ENCODE peak calls at places on chromosomes 3 and 15, in five cellular contexts. G is esophagus squamous epithelium, M is Peyer's patch, B is mammary epithelial cell, L is HL-60. U is an unnamed sample. For H3K27me3, the result is how much of the 10 kb centered on the place peaks cover.

GRCh38 chr15:65841121-65841930 is 28.0 kb upstream of the RAB11A start:
- DNase-seq in L (no peak), M (no peak), B (peak), G (no peak), U (peak)

GRCh38 chr15:91289324-91289723 is 189.3 kb downstream of the SV2B start:
- DNase-seq in M (no peak), B (no peak), G (no peak), L (peak), U (no peak)

GRCh38 chr3:125322166-125322565 is 53.0 kb downstream of the ZNF148 start:
- DNase-seq in B (peak), M (no peak), L (no peak), G (no peak), U (peak)

GRCh38 chr15:74520407-74520806 is 20.6 kb upstream of the ARID3B start:
- DNase-seq in L (no peak), M (no peak), B (no peak), G (no peak), U (no peak)

GRCh38 chr15:96504371-96504770 is 173.9 kb downstream of the NR2F2 start:
- DNase-seq in B (no peak), L (no peak), G (no peak), M (no peak), U (no peak)

GRCh38 chr3:88628901-88629300 is 478.5 kb upstream of the EPHA3 start:
- DNase-seq in L (no peak), G (no peak), M (no peak), B (no peak), U (no peak)

GRCh38 chr3:149536429-149536828 is 61.9 kb downstream of the TM4SF4 start:
- DNase-seq in B (no peak), M (no peak), G (no peak), L (no peak), U (peak)

GRCh38 chr15:62649793-62650420 is 392.6 kb upstream of the TPM1 start:
- DNase-seq in M (no peak), B (peak), L (no peak), G (no peak), U (no peak)

GRCh38 chr3:184380210-184380626 is 364 bp downstream of the CHRD start:
- DNase-seq in L (no peak), B (no peak), G (no peak), M (peak), U (peak)

GRCh38 chr3:59189561-59190338 is 139.9 kb upstream of the CFAP20DC start:
- DNase-seq in B (peak), G (no peak), M (peak), L (no peak), U (peak)

GRCh38 chr15:99074446-99074845 is 30.4 kb upstream of the SYNM start:
- DNase-seq in G (no peak), L (no peak), B (no peak), M (no peak), U (no peak)

GRCh38 chr3:171970301-171970788 is 69.0 kb upstream of the FNDC3B start:
- DNase-seq in G (no peak), M (no peak), L (no peak), B (no peak), U (no peak)

GRCh38 chr3:112390783-112391641 is 58.1 kb downstream of the CD200 start:
- DNase-seq in G (no peak), L (no peak), B (peak), M (no peak), U (peak)

GRCh38 chr15:89495638-89496145 is 691 bp downstream of the RHCG start:
- DNase-seq in L (no peak), M (no peak), B (peak), G (no peak), U (no peak)

GRCh38 chr15:33735637-33736247 is 232.6 kb upstream of the CHRM5 start:
- DNase-seq in L (no peak), G (no peak), M (no peak), B (peak), U (no peak)

DNA sequence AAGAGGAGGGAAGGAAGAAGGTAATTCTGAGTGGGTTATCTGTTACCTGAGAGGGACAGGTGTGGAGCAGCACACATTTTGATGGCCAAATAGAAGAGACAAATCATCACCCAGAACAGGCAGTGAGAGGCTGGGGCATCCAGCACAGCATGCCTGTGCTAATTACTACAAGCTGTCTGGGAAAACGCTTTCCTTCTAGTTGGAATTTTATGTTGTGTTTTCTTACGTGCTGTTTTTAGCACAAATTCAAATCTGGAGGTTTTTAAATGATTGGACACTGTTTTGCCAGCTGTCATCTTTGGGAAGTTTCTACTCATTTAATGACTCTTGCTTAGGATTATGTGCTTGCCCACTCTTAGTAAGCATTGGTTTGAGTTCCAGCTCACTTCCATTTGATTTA is 43.4 kb downstream of the EAF1 start:
- DNase-seq in L (no peak), G (no peak), M (no peak), B (no peak), U (no peak)
- H3K27me3 ChIP-seq in L (under half), G (under half), M (under half), B (under half), U (under half)

GRCh38 chr15:36579792-36580431 is 486 bp downstream of the CDIN1 start:
- DNase-seq in B (no peak), M (no peak), G (no peak), L (no peak), U (peak)
- H3K4me3 ChIP-seq in B (peak), M (peak), G (peak), L (peak), U (peak)

GRCh38 chr3:127135241-127136023 is 57.5 kb upstream of the PRR23E start:
- DNase-seq in M (peak), B (no peak), G (no peak), L (no peak), U (peak)

GRCh38 chr3:127137757-127138536 is 55.0 kb upstream of the PRR23E start:
- DNase-seq in M (no peak), L (no peak), B (no peak), G (no peak), U (no peak)

GRCh38 chr3:127137113-127137512 is 55.8 kb upstream of the PRR23E start:
- DNase-seq in B (no peak), L (no peak), G (no peak), M (no peak), U (no peak)

GRCh38 chr3:127136024-127136600 is 56.8 kb upstream of the PRR23E start:
- DNase-seq in B (no peak), L (no peak), M (peak), G (no peak), U (no peak)

GRCh38 chr3:127136706-127137105 is 56.2 kb upstream of the PRR23E start:
- DNase-seq in M (no peak), G (no peak), L (no peak), B (no peak), U (no peak)
- H3K27me3 ChIP-seq in M (under half), G (under half), L (under half), B (under half), U (under half)

GRCh38 chr15:45174577-45174976 is 13.2 kb downstream of the SHF start:
- DNase-seq in B (no peak), G (no peak), L (no peak), M (no peak), U (no peak)
- H3K4me3 ChIP-seq in B (no peak), G (no peak), L (no peak), M (no peak), U (no peak)

GRCh38 chr3:147420361-147421183 is 11.4 kb downstream of the ZIC1 start:
- DNase-seq in G (no peak), M (no peak), L (no peak), B (no peak), U (no peak)
- H3K27me3 ChIP-seq in G (under half), M (under half), L (half or more), B (half or more), U (under half)

GRCh38 chr15:64460737-64461576 is 579 bp downstream of the ZNF609 start:
- DNase-seq in M (peak), B (peak), L (no peak), G (no peak), U (peak)

GRCh38 chr15:64466408-64467116 is 6.2 kb downstream of the ZNF609 start:
- DNase-seq in M (no peak), G (no peak), L (no peak), B (no peak), U (no peak)

GRCh38 chr15:64462492-64462891 is 2.1 kb downstream of the ZNF609 start:
- DNase-seq in G (no peak), M (no peak), B (no peak), L (no peak), U (no peak)

GRCh38 chr15:64461577-64462162 is 1.3 kb downstream of the ZNF609 start:
- DNase-seq in G (no peak), L (no peak), M (no peak), B (no peak), U (no peak)

GRCh38 chr15:64464271-64465005 is 4.1 kb downstream of the ZNF609 start:
- DNase-seq in L (no peak), G (no peak), B (no peak), M (no peak), U (peak)
- H3K4me3 ChIP-seq in L (no peak), G (no peak), B (no peak), M (no peak), U (no peak)

GRCh38 chr15:58062175-58062574 is 3.3 kb downstream of the ALDH1A2 start:
- DNase-seq in L (no peak), M (no peak), B (no peak), G (no peak), U (no peak)
- H3K27me3 ChIP-seq in L (half or more), M (under half), B (under half), G (under half), U (under half)

GRCh38 chr3:72996473-72997333 is at the start of gene PPP4R2:
- DNase-seq in B (peak), M (peak), G (peak), L (peak), U (peak)

GRCh38 chr3:72997421-72997961 is 880 bp downstream of the PPP4R2 start:
- DNase-seq in G (no peak), B (peak), L (peak), M (no peak), U (peak)

GRCh38 chr3:72998489-72998888 is 1.9 kb downstream of the PPP4R2 start:
- DNase-seq in L (no peak), G (no peak), M (no peak), B (no peak), U (no peak)

GRCh38 chr3:72996121-72996472 is 514 bp upstream of the PPP4R2 start:
- DNase-seq in B (no peak), M (no peak), G (no peak), L (no peak), U (no peak)

DNA sequence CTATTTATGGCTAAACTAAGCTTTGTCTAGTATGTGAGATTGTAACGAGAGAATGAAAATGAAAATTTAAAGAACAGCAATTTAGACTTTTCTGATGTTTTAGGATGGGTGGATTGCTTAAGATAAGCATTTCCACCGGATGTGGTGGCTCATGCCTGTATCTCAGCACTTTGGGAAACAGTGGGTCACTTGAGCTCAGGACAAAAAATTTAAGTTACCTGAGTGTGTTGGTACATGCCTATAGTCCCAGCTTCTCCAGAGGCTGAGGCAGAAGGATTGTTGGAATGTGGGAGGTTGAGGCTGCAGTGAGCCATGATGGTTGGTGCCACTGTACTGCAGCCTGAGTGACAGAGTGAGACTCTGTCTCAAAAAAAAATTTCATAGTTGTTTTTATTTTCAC is 3.4 kb downstream of the PPP4R2 start:
- DNase-seq in B (no peak), G (no peak), M (no peak), L (no peak), U (no peak)
- H3K4me3 ChIP-seq in B (peak), G (no peak), M (no peak), L (no peak), U (no peak)

U was measured in MG63.